ENCODE peak calls at places on chromosomes 2 and 18, in five cellular contexts. N, R, Z, E and P are unnamed samples.

GRCh38 chr2:29700560-29700959 is 220.8 kb downstream of the ALK start:
- DNase-seq in N (no peak), R (no peak), Z (no peak), E (no peak), P (peak; percentile 29)

GRCh38 chr18:57052759-57053158 is 94.1 kb upstream of the BOD1L2 start:
- DNase-seq in N (no peak), R (no peak), Z (no peak), E (no peak), P (no peak)

GRCh38 chr2:112173646-112174319 is 35.6 kb downstream of the FBLN7 start:
- DNase-seq in N (no peak), R (no peak), Z (no peak), E (no peak), P (no peak)

GRCh38 chr2:96175951-96176350 is 30.7 kb upstream of the DUSP2 start:
- DNase-seq in N (peak; percentile 41), R (no peak), Z (no peak), E (no peak), P (peak; percentile 69)

GRCh38 chr2:159880729-159881128 is 82.7 kb upstream of the CD302 start:
- DNase-seq in N (no peak), R (no peak), Z (no peak), E (no peak), P (no peak)

GRCh38 chr18:58661423-58661822 is 9.8 kb upstream of the MALT1 start:
- DNase-seq in N (peak; percentile 40), R (no peak), Z (no peak), E (no peak), P (no peak)

GRCh38 chr2:110891626-110892025 is 159.3 kb downstream of the ACOXL start:
- DNase-seq in N (no peak), R (no peak), Z (no peak), E (no peak), P (no peak)

GRCh38 chr2:29475446-29476006 is 360.3 kb downstream of the CLIP4 start:
- DNase-seq in N (no peak), R (no peak), Z (no peak), E (no peak), P (no peak)

GRCh38 chr2:197075754-197076337 is 149.3 kb upstream of the PGAP1 start:
- DNase-seq in N (peak; percentile 32), R (no peak), Z (no peak), E (no peak), P (no peak)

GRCh38 chr2:27638709-27639108 is 9.9 kb downstream of the GPN1 start:
- DNase-seq in N (no peak), R (no peak), Z (no peak), E (no peak), P (peak; percentile 25)

GRCh38 chr2:86608832-86609231 is 14.8 kb downstream of the RNF103 start:
- DNase-seq in N (no peak), R (no peak), Z (no peak), E (no peak), P (no peak)

GRCh38 chr2:98467652-98468051 is 23.0 kb downstream of the INPP4A start:
- DNase-seq in N (no peak), R (no peak), Z (no peak), E (no peak), P (no peak)

GRCh38 chr2:187614756-187615155 is 60.5 kb upstream of the TFPI start:
- DNase-seq in N (peak; percentile 35), R (no peak), Z (no peak), E (no peak), P (peak; percentile 10)

GRCh38 chr2:127535422-127535901 is at the start of gene MYO7B:
- DNase-seq in N (no peak), R (no peak), Z (no peak), E (no peak), P (no peak)

GRCh38 chr2:186648130-186648529 is 45.7 kb upstream of the FAM171B start:
- DNase-seq in N (no peak), R (no peak), Z (no peak), E (no peak), P (no peak)

GRCh38 chr2:2892892-2893291 is 484.7 kb downstream of the EIPR1 start:
- DNase-seq in N (no peak), R (no peak), Z (no peak), E (no peak), P (no peak)

GRCh38 chr2:124762388-124762787 is 737.3 kb downstream of the CNTNAP5 start:
- DNase-seq in N (no peak), R (no peak), Z (no peak), E (no peak), P (no peak)

GRCh38 chr2:229445013-229445412 is 173.9 kb upstream of the PID1 start:
- DNase-seq in N (peak; percentile 99), R (no peak), Z (no peak), E (no peak), P (peak; percentile 73)

GRCh38 chr2:232013701-232014353 is 52.3 kb downstream of the DIS3L2 start:
- DNase-seq in N (peak; percentile 84), R (no peak), Z (no peak), E (no peak), P (peak; percentile 79)

GRCh38 chr2:96887419-96888081 is 17.7 kb upstream of the SEMA4C start:
- DNase-seq in N (no peak), R (no peak), Z (no peak), E (no peak), P (no peak)

GRCh38 chr18:56112013-56112749 is 524.2 kb upstream of the TCF4 start:
- DNase-seq in N (peak; percentile 14), R (no peak), Z (no peak), E (no peak), P (no peak)

GRCh38 chr2:160213511-160213910 is 13.4 kb upstream of the ITGB6 start:
- DNase-seq in N (no peak), R (no peak), Z (no peak), E (no peak), P (no peak)

GRCh38 chr2:239831272-239831731 is 193.8 kb downstream of the NDUFA10 start:
- DNase-seq in N (no peak), R (no peak), Z (no peak), E (no peak), P (no peak)

GRCh38 chr2:64562148-64562784 is 38.1 kb downstream of the AFTPH start:
- DNase-seq in N (peak; percentile 47), R (no peak), Z (no peak), E (no peak), P (no peak)

GRCh38 chr18:8745355-8746014 is 40.1 kb downstream of the MTCL1 start:
- DNase-seq in N (no peak), R (no peak), Z (no peak), E (no peak), P (peak; percentile 25)

GRCh38 chr2:228600265-228600664 is 418.8 kb upstream of the SPHKAP start:
- DNase-seq in N (peak; percentile 16), R (no peak), Z (no peak), E (no peak), P (peak; percentile 64)

GRCh38 chr2:240622631-240623235 is 2.5 kb upstream of the GPR35 start:
- DNase-seq in N (no peak), R (no peak), Z (peak; percentile 53), E (no peak), P (no peak)

GRCh38 chr2:224546926-224547325 is 38.2 kb downstream of the CUL3 start:
- DNase-seq in N (no peak), R (no peak), Z (no peak), E (no peak), P (no peak)

GRCh38 chr18:61335737-61336555 is 2.7 kb downstream of the CDH20 start:
- DNase-seq in N (no peak), R (no peak), Z (no peak), E (no peak), P (no peak)

GRCh38 chr2:150872919-150873772 is 385.7 kb upstream of the RND3 start:
- DNase-seq in N (peak; percentile 23), R (no peak), Z (no peak), E (no peak), P (peak; percentile 12)

GRCh38 chr2:55970506-55970905 is 46.9 kb upstream of the EFEMP1 start:
- DNase-seq in N (no peak), R (no peak), Z (no peak), E (no peak), P (no peak)

GRCh38 chr2:53202063-53202462 is 565.5 kb upstream of the CHAC2 start:
- DNase-seq in N (peak; percentile 73), R (no peak), Z (no peak), E (no peak), P (peak; percentile 7)